ENCODE peak calls at places on chromosomes 12 and 14, in four cellular contexts. One of them, this sample, is unnamed.

GRCh38 chr14:55733609-55734008 is 153.6 kb downstream of the KTN1 start:
- DNase-seq in fibroblast of lung: no peak
- DNase-seq in activated T-cell treated with anti-CD3 and anti-CD28 coated beads, Interleukin-2, amount 50 U/mL, for 72 hours: no peak
- DNase-seq in AG04450: no peak
- DNase-seq in this sample: no peak

GRCh38 chr12:109214131-109214530 is 95.0 kb downstream of the FOXN4 start:
- DNase-seq in fibroblast of lung: no peak
- DNase-seq in activated T-cell treated with anti-CD3 and anti-CD28 coated beads, Interleukin-2, amount 50 U/mL, for 72 hours: no peak
- DNase-seq in AG04450: no peak
- DNase-seq in this sample: no peak

GRCh38 chr12:121793501-121793835 is at the start of gene RHOF:
- DNase-seq in AG04450: no peak
- DNase-seq in activated T-cell treated with anti-CD3 and anti-CD28 coated beads, Interleukin-2, amount 50 U/mL, for 72 hours: peak; percentile 80
- DNase-seq in fibroblast of lung: no peak
- DNase-seq in this sample: no peak

GRCh38 chr14:96461950-96462798 is 40.0 kb upstream of the PAPOLA start:
- DNase-seq in activated T-cell treated with anti-CD3 and anti-CD28 coated beads, Interleukin-2, amount 50 U/mL, for 72 hours: no peak
- DNase-seq in fibroblast of lung: no peak
- DNase-seq in AG04450: no peak
- DNase-seq in this sample: no peak

GRCh38 chr12:15910864-15911696 is at the start of gene DERA:
- DNase-seq in activated T-cell treated with anti-CD3 and anti-CD28 coated beads, Interleukin-2, amount 50 U/mL, for 72 hours: peak; percentile 78
- DNase-seq in AG04450: no peak
- DNase-seq in fibroblast of lung: peak; percentile 67
- DNase-seq in this sample: peak; percentile 71

GRCh38 chr12:104456950-104457745 is 400 bp downstream of the CHST11 start:
- DNase-seq in fibroblast of lung: peak; percentile 76
- DNase-seq in AG04450: peak; percentile 27
- DNase-seq in activated T-cell treated with anti-CD3 and anti-CD28 coated beads, Interleukin-2, amount 50 U/mL, for 72 hours: peak; percentile 64
- DNase-seq in this sample: peak; percentile 72

GRCh38 chr12:22284871-22285270 is 49.6 kb downstream of the ST8SIA1 start:
- DNase-seq in fibroblast of lung: no peak
- DNase-seq in AG04450: no peak
- DNase-seq in activated T-cell treated with anti-CD3 and anti-CD28 coated beads, Interleukin-2, amount 50 U/mL, for 72 hours: no peak
- DNase-seq in this sample: no peak

GRCh38 chr12:51430196-51430895 is 5.7 kb downstream of the SLC4A8 start:
- DNase-seq in AG04450: no peak
- DNase-seq in activated T-cell treated with anti-CD3 and anti-CD28 coated beads, Interleukin-2, amount 50 U/mL, for 72 hours: no peak
- DNase-seq in fibroblast of lung: no peak
- DNase-seq in this sample: no peak

GRCh38 chr14:22739423-22739822 is 27.1 kb upstream of the OXA1L start:
- DNase-seq in activated T-cell treated with anti-CD3 and anti-CD28 coated beads, Interleukin-2, amount 50 U/mL, for 72 hours: no peak
- DNase-seq in AG04450: no peak
- DNase-seq in fibroblast of lung: no peak
- DNase-seq in this sample: no peak

GRCh38 chr12:88544991-88545684 is 35.1 kb downstream of the KITLG start:
- DNase-seq in activated T-cell treated with anti-CD3 and anti-CD28 coated beads, Interleukin-2, amount 50 U/mL, for 72 hours: no peak
- DNase-seq in fibroblast of lung: peak; percentile 73
- DNase-seq in AG04450: peak; percentile 41
- DNase-seq in this sample: no peak

GRCh38 chr12:92503977-92504966 is 198.5 kb upstream of the PLEKHG7 start:
- DNase-seq in activated T-cell treated with anti-CD3 and anti-CD28 coated beads, Interleukin-2, amount 50 U/mL, for 72 hours: no peak
- DNase-seq in fibroblast of lung: no peak
- DNase-seq in AG04450: no peak
- DNase-seq in this sample: no peak

GRCh38 chr12:89393551-89394121 is 41.3 kb upstream of the DUSP6 start:
- DNase-seq in fibroblast of lung: no peak
- DNase-seq in activated T-cell treated with anti-CD3 and anti-CD28 coated beads, Interleukin-2, amount 50 U/mL, for 72 hours: no peak
- DNase-seq in AG04450: no peak
- DNase-seq in this sample: no peak

GRCh38 chr12:81759215-81759991 is at the start of gene PPFIA2:
- DNase-seq in AG04450: no peak
- DNase-seq in activated T-cell treated with anti-CD3 and anti-CD28 coated beads, Interleukin-2, amount 50 U/mL, for 72 hours: peak; percentile 2
- DNase-seq in fibroblast of lung: peak; percentile 30
- DNase-seq in this sample: peak; percentile 49

GRCh38 chr14:101463566-101464171 is 97.6 kb upstream of the DIO3 start:
- DNase-seq in fibroblast of lung: no peak
- DNase-seq in AG04450: no peak
- DNase-seq in activated T-cell treated with anti-CD3 and anti-CD28 coated beads, Interleukin-2, amount 50 U/mL, for 72 hours: no peak
- DNase-seq in this sample: no peak

GRCh38 chr12:120689397-120690082 is 2.6 kb downstream of the MLEC start:
- DNase-seq in fibroblast of lung: no peak
- DNase-seq in AG04450: no peak
- DNase-seq in activated T-cell treated with anti-CD3 and anti-CD28 coated beads, Interleukin-2, amount 50 U/mL, for 72 hours: no peak
- DNase-seq in this sample: no peak

GRCh38 chr14:24481622-24482324 is 26.3 kb downstream of the CMA1 start:
- DNase-seq in activated T-cell treated with anti-CD3 and anti-CD28 coated beads, Interleukin-2, amount 50 U/mL, for 72 hours: peak; percentile 66
- DNase-seq in fibroblast of lung: no peak
- DNase-seq in AG04450: no peak
- DNase-seq in this sample: peak; percentile 69

GRCh38 chr14:68970096-68970612 is 8.9 kb downstream of the ACTN1 start:
- DNase-seq in fibroblast of lung: no peak
- DNase-seq in AG04450: no peak
- DNase-seq in activated T-cell treated with anti-CD3 and anti-CD28 coated beads, Interleukin-2, amount 50 U/mL, for 72 hours: no peak
- DNase-seq in this sample: peak; percentile 78

This sample was measured in activated naive CD4-positive, alpha-beta T cell treated with anti-CD3 and anti-CD28 coated beads, Interleukin-2, amount 10 ng/mL, durations not matched to agents 7 days and 5 days.